ENCODE peak calls at places on chromosomes 1 and 21, in seven cellular contexts. M is endothelial cell, N is progenitor cell of endocrine pancreas, K is H54, I is epithelial cell of esophagus, A is neural crest cell, G is fibroblast of lung. F is an unnamed sample.

GRCh38 chr1:65066766-65067490 is 81.1 kb upstream of the AK4 start:
- DNase-seq in M (peak), N (peak), K (peak), I (peak), A (peak), G (peak), F (peak)

GRCh38 chr1:200786792-200787191 is 48.1 kb downstream of the CAMSAP2 start:
- DNase-seq in M (no peak), N (no peak), K (no peak), I (no peak), A (no peak), G (no peak), F (no peak)

GRCh38 chr21:38438476-38438893 is 59.8 kb downstream of the ERG start:
- DNase-seq in M (no peak), N (no peak), K (no peak), I (no peak), A (no peak), G (peak), F (no peak)

GRCh38 chr1:88980918-88981317 is 11.5 kb downstream of the KYAT3 start:
- DNase-seq in M (no peak), N (no peak), K (no peak), I (no peak), A (no peak), G (no peak), F (no peak)

GRCh38 chr1:51750729-51751128 is 127.8 kb downstream of the NRDC start:
- DNase-seq in M (no peak), N (no peak), K (no peak), I (peak), A (no peak), G (peak), F (no peak)

GRCh38 chr1:66559517-66559916 is 25.6 kb downstream of the SGIP1 start:
- DNase-seq in M (no peak), N (no peak), K (no peak), I (no peak), A (no peak), G (no peak), F (no peak)

GRCh38 chr1:198158766-198159589 is 2.2 kb downstream of the NEK7 start:
- DNase-seq in M (peak), N (peak), K (peak), I (peak), A (peak), G (peak), F (peak)

GRCh38 chr1:54581621-54582035 is 33.6 kb downstream of the ACOT11 start:
- DNase-seq in M (no peak), N (no peak), K (peak), I (peak), A (no peak), G (peak), F (no peak)

GRCh38 chr1:228899421-228899956 is 164.2 kb downstream of the RHOU start:
- DNase-seq in M (no peak), N (no peak), K (no peak), I (no peak), A (no peak), G (no peak), F (no peak)

GRCh38 chr1:109239580-109240068 is 9.7 kb upstream of the CELSR2 start:
- DNase-seq in M (peak), N (peak), K (no peak), I (peak), A (no peak), G (peak), F (no peak)

GRCh38 chr1:228074954-228075730 is 7.4 kb upstream of the ARF1 start:
- DNase-seq in M (no peak), N (no peak), K (no peak), I (no peak), A (no peak), G (no peak), F (no peak)

GRCh38 chr1:8425150-8425780 is 107.4 kb downstream of the SLC45A1 start:
- DNase-seq in M (no peak), N (no peak), K (no peak), I (no peak), A (no peak), G (no peak), F (no peak)

GRCh38 chr1:113860891-113861290 is 10.6 kb downstream of the PTPN22 start:
- DNase-seq in M (no peak), N (no peak), K (peak), I (peak), A (no peak), G (peak), F (no peak)

GRCh38 chr1:219577331-219577730 is 35.6 kb downstream of the ZC3H11B start:
- DNase-seq in M (no peak), N (no peak), K (no peak), I (no peak), A (no peak), G (no peak), F (no peak)

GRCh38 chr1:72184099-72184695 is 98.1 kb downstream of the NEGR1 start:
- DNase-seq in M (no peak), N (no peak), K (no peak), I (no peak), A (no peak), G (no peak), F (no peak)

GRCh38 chr1:210332719-210333398 is 4.2 kb downstream of the HHAT start:
- DNase-seq in M (no peak), N (no peak), K (no peak), I (peak), A (no peak), G (no peak), F (no peak)

GRCh38 chr1:114274621-114275317 is 121.1 kb upstream of the SYT6 start:
- DNase-seq in M (no peak), N (no peak), K (no peak), I (no peak), A (no peak), G (no peak), F (no peak)

GRCh38 chr1:89949991-89950624 is 44.8 kb upstream of the ZNF326 start:
- DNase-seq in M (no peak), N (no peak), K (no peak), I (no peak), A (no peak), G (no peak), F (no peak)

GRCh38 chr1:50894340-50894739 is 65.7 kb downstream of the FAF1 start:
- DNase-seq in M (no peak), N (no peak), K (no peak), I (no peak), A (no peak), G (no peak), F (no peak)

GRCh38 chr1:226820935-226821718 is 49.3 kb upstream of the PSEN2 start:
- DNase-seq in M (no peak), N (no peak), K (peak), I (peak), A (no peak), G (peak), F (no peak)

GRCh38 chr1:52916241-52916975 is 5.1 kb downstream of the ECHDC2 start:
- DNase-seq in M (no peak), N (no peak), K (no peak), I (no peak), A (no peak), G (no peak), F (no peak)

GRCh38 chr21:26892151-26892550 is 46.9 kb upstream of the ADAMTS1 start:
- DNase-seq in M (no peak), N (no peak), K (no peak), I (no peak), A (no peak), G (peak), F (no peak)

GRCh38 chr21:44947111-44947929 is 7.5 kb downstream of the SLX9 start:
- DNase-seq in M (no peak), N (no peak), K (peak), I (peak), A (no peak), G (no peak), F (no peak)

GRCh38 chr21:34822957-34823356 is 154.2 kb downstream of the CLIC6 start:
- DNase-seq in M (no peak), N (no peak), K (no peak), I (peak), A (no peak), G (no peak), F (no peak)

GRCh38 chr1:33972676-33973395 is 109.0 kb downstream of the HMGB4 start:
- DNase-seq in M (no peak), N (no peak), K (no peak), I (no peak), A (no peak), G (no peak), F (no peak)

GRCh38 chr21:42112857-42113256 is 41.7 kb downstream of the UMODL1 start:
- DNase-seq in M (no peak), N (no peak), K (no peak), I (peak), A (no peak), G (peak), F (no peak)